ENCODE peak calls at places on chromosomes 7 and 10, in five cellular contexts. E is GM23248; V is GM18507; N is activated CD4-positive, alpha-beta memory T cell treated with anti-CD3 and anti-CD28 coated beads for 36 hours; U is stimulated activated naive CD8-positive, alpha-beta T cell treated with anti-CD3 and anti-CD28 coated beads, Interleukin-15, amount 100 ng/mL, for 72 hours. H is an unnamed sample.

GRCh38 chr10:32376780-32377179 is 29.8 kb upstream of the EPC1 start:
- DNase-seq in E (peak; percentile 23), V (no peak), N (no peak), U (no peak), H (no peak)

GRCh38 chr7:105521027-105521730 is 892 bp downstream of the PUS7 start:
- DNase-seq in E (peak; percentile 87), V (no peak), N (peak; percentile 65), U (peak; percentile 63), H (no peak)

GRCh38 chr7:31432166-31432565 is 81.7 kb upstream of the ITPRID1 start:
- DNase-seq in E (peak; percentile 7), V (no peak), N (no peak), U (no peak), H (no peak)

GRCh38 chr7:104679085-104679484 is 334.9 kb upstream of the KMT2E start:
- DNase-seq in E (no peak), V (no peak), N (no peak), U (no peak), H (no peak)

GRCh38 chr10:110810625-110811024 is 61.1 kb upstream of the PDCD4 start:
- DNase-seq in E (no peak), V (no peak), N (no peak), U (no peak), H (no peak)

GRCh38 chr10:87845624-87846377 is 17.5 kb downstream of the KLLN start:
- DNase-seq in E (peak; percentile 41), V (no peak), N (no peak), U (no peak), H (no peak)

GRCh38 chr7:2313450-2314208 is 612 bp downstream of the SNX8 start:
- DNase-seq in E (peak; percentile 56), V (no peak), N (peak; percentile 34), U (no peak), H (no peak)

GRCh38 chr10:79159785-79160184 is 91.0 kb downstream of the ZMIZ1 start:
- DNase-seq in E (peak; percentile 92), V (no peak), N (no peak), U (no peak), H (no peak)

GRCh38 chr7:105024734-105025133 is 10.7 kb downstream of the KMT2E start:
- DNase-seq in E (peak; percentile 41), V (no peak), N (no peak), U (no peak), H (no peak)

GRCh38 chr7:71752171-71752935 is 620.4 kb downstream of the GALNT17 start:
- DNase-seq in E (peak; percentile 46), V (no peak), N (peak; percentile 59), U (peak; percentile 55), H (no peak)

GRCh38 chr10:60323171-60323570 is 66.5 kb downstream of the ANK3 start:
- DNase-seq in E (no peak), V (no peak), N (no peak), U (no peak), H (no peak)

GRCh38 chr7:27116962-27117686 is 13.4 kb downstream of the HOXA4 start:
- DNase-seq in E (no peak), V (no peak), N (no peak), U (no peak), H (no peak)

GRCh38 chr7:98107313-98107691 is 640 bp downstream of the LMTK2 start:
- DNase-seq in E (peak; percentile 36), V (no peak), N (peak; percentile 42), U (peak; percentile 4), H (no peak)

GRCh38 chr10:127398140-127398966 is 150.8 kb upstream of the NPS start:
- DNase-seq in E (peak; percentile 87), V (no peak), N (no peak), U (no peak), H (no peak)

GRCh38 chr7:137801003-137801402 is 45.8 kb downstream of the DGKI start:
- DNase-seq in E (peak; percentile 61), V (no peak), N (no peak), U (no peak), H (no peak)

GRCh38 chr7:22445140-22445722 is 54.8 kb downstream of the STEAP1B start:
- DNase-seq in E (no peak), V (no peak), N (no peak), U (no peak), H (no peak)

GRCh38 chr7:77537136-77537594 is at the start of gene PTPN12:
- DNase-seq in E (no peak), V (no peak), N (no peak), U (no peak), H (no peak)

GRCh38 chr7:158994687-158995086 is 138.3 kb downstream of the DYNC2I1 start:
- DNase-seq in E (no peak), V (no peak), N (no peak), U (no peak), H (no peak)

GRCh38 chr7:140478361-140479061 is 794 bp downstream of the MKRN1 start:
- DNase-seq in E (peak; percentile 74), V (peak; percentile 5), N (peak; percentile 58), U (peak; percentile 56), H (no peak)

GRCh38 chr7:116145245-116145852 is 65.0 kb upstream of the TES start:
- DNase-seq in E (no peak), V (no peak), N (peak; percentile 20), U (peak; percentile 36), H (no peak)